ENCODE peak calls at places on chromosomes 11 and 22, in eight cellular contexts. N, X, Z, G, Y, E, F and H are unnamed samples.

GRCh38 chr11:64001552-64002427 is 15.6 kb downstream of the OTUB1 start:
- DNase-seq in N (no peak), X (no peak), Z (no peak), G (no peak), Y (no peak), E (no peak), F (no peak), H (no peak)

GRCh38 chr11:114774599-114775365 is 96.5 kb downstream of the NXPE2 start:
- DNase-seq in N (no peak), X (peak), Z (no peak), G (peak), Y (no peak), E (peak), F (peak), H (no peak)

GRCh38 chr22:47154621-47155081 is 392.2 kb downstream of the TBC1D22A start:
- DNase-seq in N (no peak), X (peak), Z (no peak), G (peak), Y (no peak), E (no peak), F (no peak), H (no peak)

GRCh38 chr11:33598426-33599069 is 102.1 kb downstream of the C11orf91 start:
- DNase-seq in N (no peak), X (peak), Z (no peak), G (no peak), Y (peak), E (no peak), F (no peak), H (no peak)

GRCh38 chr22:40594924-40595323 is 41.6 kb downstream of the MRTFA start:
- DNase-seq in N (no peak), X (no peak), Z (no peak), G (peak), Y (no peak), E (no peak), F (no peak), H (no peak)

GRCh38 chr11:116073854-116074837 is 569.9 kb upstream of the CADM1 start:
- DNase-seq in N (no peak), X (peak), Z (peak), G (no peak), Y (no peak), E (peak), F (peak), H (no peak)

GRCh38 chr11:61834278-61835004 is 6.3 kb downstream of the FADS2 start:
- DNase-seq in N (no peak), X (no peak), Z (no peak), G (no peak), Y (no peak), E (peak), F (no peak), H (peak)

GRCh38 chr11:45527898-45528297 is 137.5 kb downstream of the CHST1 start:
- DNase-seq in N (no peak), X (peak), Z (no peak), G (peak), Y (no peak), E (peak), F (no peak), H (no peak)

GRCh38 chr11:94307101-94307791 is 2.9 kb downstream of the IZUMO1R start:
- DNase-seq in N (no peak), X (no peak), Z (no peak), G (no peak), Y (no peak), E (no peak), F (no peak), H (no peak)